ENCODE peak calls at places on chromosomes 16 and 17, in four cellular contexts. W, B, S and E are unnamed samples.

GRCh38 chr16:27550582-27550920 is 607 bp downstream of the KATNIP start:
- DNase-seq in S (no peak), W (no peak), B (no peak), E (no peak)

GRCh38 chr16:14378684-14379467 is 251.2 kb downstream of the PARN start:
- DNase-seq in W (no peak), B (no peak), S (peak), E (no peak)

GRCh38 chr17:15996322-15996721 is 3.2 kb downstream of the ZSWIM7 start:
- DNase-seq in S (no peak), W (no peak), B (no peak), E (no peak)

GRCh38 chr16:1530883-1531637 is 2.4 kb upstream of the TMEM204 start:
- DNase-seq in W (no peak), S (no peak), B (no peak), E (peak)

GRCh38 chr16:67158637-67159600 is 790 bp downstream of the TRADD start:
- DNase-seq in W (peak), B (peak), S (peak), E (peak)

GRCh38 chr17:79732804-79733691 is 2.3 kb downstream of the ENPP7 start:
- DNase-seq in S (no peak), W (no peak), B (peak), E (no peak)

GRCh38 chr16:3696425-3697218 is 20.7 kb downstream of the TRAP1 start:
- DNase-seq in B (no peak), W (no peak), S (peak), E (no peak)

GRCh38 chr17:78890111-78890897 is 12.7 kb downstream of the CEP295NL start:
- DNase-seq in B (peak), S (no peak), W (no peak), E (peak)

GRCh38 chr17:76240461-76241204 is at the start of gene RNF157:
- DNase-seq in B (peak), S (peak), W (peak), E (peak)

GRCh38 chr16:81543571-81543970 is 99.0 kb downstream of the CMIP start:
- DNase-seq in W (no peak), B (no peak), S (no peak), E (no peak)

GRCh38 chr17:57195790-57196460 is 60.4 kb upstream of the MSI2 start:
- DNase-seq in S (no peak), W (no peak), B (no peak), E (no peak)

DNA sequence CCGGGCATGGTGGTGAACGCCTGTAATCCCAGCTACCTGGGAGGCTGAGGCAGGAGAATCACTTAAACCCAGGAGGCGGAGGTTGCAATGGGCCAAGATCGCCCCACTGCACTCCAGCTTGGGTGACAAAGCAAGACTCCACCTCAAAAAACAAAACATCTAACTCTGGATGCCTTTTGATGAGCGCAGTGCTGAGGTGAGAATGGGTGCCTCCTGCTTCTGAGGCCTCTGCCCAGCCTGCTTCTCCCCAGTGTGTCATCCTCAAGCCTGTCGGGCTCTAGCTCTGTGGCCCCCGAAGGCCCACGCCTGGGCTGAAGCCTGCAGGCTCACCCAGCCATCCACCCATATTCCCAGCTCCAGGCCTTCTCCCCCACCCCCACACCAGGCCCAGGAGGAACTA is 10.5 kb upstream of the MTSS2 start:
- DNase-seq in B (no peak), W (no peak), S (no peak), E (no peak)
- H3K9ac ChIP-seq in B (no peak), W (no peak), S (no peak), E (no peak)

GRCh38 chr17:19390951-19391350 is 4.0 kb upstream of the MFAP4 start:
- DNase-seq in W (no peak), B (no peak), S (no peak), E (no peak)

GRCh38 chr17:19386974-19387920 is at the start of gene MFAP4:
- DNase-seq in W (peak), S (no peak), B (peak), E (peak)

GRCh38 chr17:19389386-19389785 is 2.4 kb upstream of the MFAP4 start:
- DNase-seq in S (no peak), B (no peak), W (no peak), E (peak)

GRCh38 chr17:19387921-19388521 is 1.0 kb upstream of the MFAP4 start:
- DNase-seq in W (no peak), B (no peak), S (peak), E (peak)

DNA sequence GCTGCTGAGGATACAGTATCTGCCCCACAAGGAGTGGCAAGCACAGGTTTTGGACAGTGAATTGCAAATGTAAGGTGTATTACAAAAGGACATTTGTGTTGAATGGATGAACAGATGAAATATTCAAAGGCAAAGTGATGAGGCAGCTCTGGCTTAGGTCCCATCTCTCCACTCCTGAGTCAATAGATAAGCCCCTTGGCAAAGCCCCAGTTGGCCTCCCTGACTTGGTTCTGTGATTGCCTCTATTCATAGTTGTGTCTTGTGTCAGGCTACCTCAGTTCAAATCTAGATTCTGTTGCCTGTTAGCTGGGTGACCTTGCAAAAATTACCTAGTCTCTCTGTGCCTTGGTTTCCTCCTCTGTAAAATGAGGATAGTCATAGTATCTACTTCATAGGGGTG is 1.8 kb upstream of the MFAP4 start:
- DNase-seq in W (no peak), S (no peak), B (no peak), E (peak)
- H3K27ac ChIP-seq in W (no peak), S (no peak), B (no peak), E (no peak)

DNA sequence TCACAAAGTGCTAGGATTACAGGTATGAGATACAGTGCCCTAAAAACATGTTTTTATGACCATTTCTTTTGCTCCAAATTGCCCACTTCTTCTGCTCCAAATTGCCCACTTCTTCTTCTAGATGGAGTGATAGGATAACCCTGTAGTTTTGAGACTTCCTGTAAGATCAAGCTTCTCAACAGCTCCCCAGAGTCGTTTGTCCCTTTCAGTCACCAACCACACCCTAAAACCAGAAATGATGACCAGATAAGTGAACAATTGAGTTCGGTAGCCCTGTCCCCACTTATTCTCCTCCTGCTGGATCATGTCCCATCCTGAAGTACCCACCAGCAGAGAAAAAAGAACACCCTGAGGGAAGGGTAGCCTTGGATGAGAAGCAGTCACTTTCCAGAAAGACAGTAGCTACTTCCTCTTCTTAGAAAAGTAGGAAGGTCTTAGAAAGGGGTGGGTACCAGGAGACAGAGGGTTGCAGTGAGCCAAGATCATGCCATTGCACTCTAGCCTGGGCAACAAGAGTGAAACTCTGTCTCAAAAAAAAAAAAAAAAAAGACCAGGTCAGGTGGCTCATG is 2.5 kb downstream of the ODAD4 start:
- DNase-seq in S (no peak), B (no peak), W (no peak), E (no peak)
- H3K9ac ChIP-seq in S (no peak), B (no peak), W (no peak), E (no peak)

GRCh38 chr17:35947156-35947585 is 3.7 kb upstream of the LYZL6 start:
- DNase-seq in B (peak), W (peak), S (peak), E (no peak)
- H3K27ac ChIP-seq in B (no peak), W (no peak), S (no peak), E (no peak)

GRCh38 chr16:50266337-50267091 is at the start of gene ADCY7:
- DNase-seq in W (peak), S (no peak), B (peak), E (peak)
- H3K9ac ChIP-seq in W (no peak), S (no peak), B (peak), E (no peak)

DNA sequence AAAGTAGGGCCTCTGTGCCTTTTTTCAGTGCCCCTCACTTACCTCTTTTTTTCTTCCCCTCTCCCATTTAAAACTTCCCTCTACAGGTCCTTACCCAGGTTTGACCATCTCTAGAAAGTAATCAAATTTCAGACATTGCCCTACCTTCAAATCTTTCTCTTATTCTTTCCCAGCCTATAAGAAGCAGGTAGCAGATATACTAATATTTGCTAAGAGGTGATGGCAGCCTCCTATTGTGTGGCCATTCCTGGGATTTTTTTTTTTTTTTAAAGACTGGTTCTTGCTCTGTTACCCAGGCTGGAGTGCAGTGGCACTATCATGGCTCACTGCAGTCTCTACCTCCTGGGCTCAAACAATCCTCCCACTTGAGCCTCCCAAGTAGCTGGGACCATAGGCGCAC is 111.1 kb upstream of the HAS3 start:
- DNase-seq in W (no peak), B (no peak), S (no peak), E (no peak)
- H3K27ac ChIP-seq in W (no peak), B (peak), S (peak), E (peak)